ENCODE peak calls at places on chromosomes 3 and 15, in nine cellular contexts. One of them, this sample, is unnamed.
A peak's percentile ranks its signal among the peaks of the same experiment; 100 is the strongest.

GRCh38 chr3:162710332-162711112 is 1213.9 kb downstream of the OTOL1 start:
- DNase-seq in gastrocnemius medialis: no peak
- DNase-seq in left lung: no peak
- DNase-seq in body of pancreas: no peak
- DNase-seq in adrenal gland: no peak
- DNase-seq in hepatocyte: no peak
- DNase-seq in A549: no peak
- DNase-seq in mammary epithelial cell: no peak
- DNase-seq in neural progenitor cell: no peak
- DNase-seq in this sample: no peak

GRCh38 chr3:114157321-114157720 is 21.5 kb downstream of the DRD3 start:
- DNase-seq in left lung: no peak
- DNase-seq in neural progenitor cell: no peak
- DNase-seq in adrenal gland: no peak
- DNase-seq in hepatocyte: no peak
- DNase-seq in body of pancreas: no peak
- DNase-seq in A549: no peak
- DNase-seq in gastrocnemius medialis: no peak
- DNase-seq in mammary epithelial cell: no peak
- DNase-seq in this sample: no peak

GRCh38 chr3:99549918-99550603 is 88.3 kb upstream of the COL8A1 start:
- DNase-seq in A549: no peak
- DNase-seq in gastrocnemius medialis: no peak
- DNase-seq in neural progenitor cell: no peak
- DNase-seq in adrenal gland: no peak
- DNase-seq in mammary epithelial cell: peak; percentile 35
- DNase-seq in left lung: no peak
- DNase-seq in body of pancreas: no peak
- DNase-seq in hepatocyte: no peak
- DNase-seq in this sample: no peak

GRCh38 chr15:66760968-66761722 is 59.1 kb downstream of the SMAD6 start:
- DNase-seq in gastrocnemius medialis: no peak
- DNase-seq in hepatocyte: peak; percentile 53
- DNase-seq in A549: no peak
- DNase-seq in body of pancreas: no peak
- DNase-seq in neural progenitor cell: no peak
- DNase-seq in mammary epithelial cell: no peak
- DNase-seq in left lung: no peak
- DNase-seq in adrenal gland: peak; percentile 68
- DNase-seq in this sample: no peak

GRCh38 chr15:70817266-70817665 is 36.7 kb downstream of the LARP6 start:
- DNase-seq in hepatocyte: no peak
- DNase-seq in mammary epithelial cell: peak; percentile 48
- DNase-seq in body of pancreas: no peak
- DNase-seq in A549: no peak
- DNase-seq in neural progenitor cell: no peak
- DNase-seq in adrenal gland: no peak
- DNase-seq in gastrocnemius medialis: no peak
- DNase-seq in left lung: no peak
- DNase-seq in this sample: no peak

GRCh38 chr3:175885196-175885766 is 1026.1 kb downstream of the NAALADL2 start:
- DNase-seq in left lung: no peak
- DNase-seq in mammary epithelial cell: no peak
- DNase-seq in body of pancreas: peak; percentile 72
- DNase-seq in neural progenitor cell: peak; percentile 11
- DNase-seq in gastrocnemius medialis: no peak
- DNase-seq in hepatocyte: no peak
- DNase-seq in adrenal gland: no peak
- DNase-seq in A549: no peak
- DNase-seq in this sample: no peak

GRCh38 chr3:171028025-171028778 is 1.7 kb upstream of the SLC2A2 start:
- DNase-seq in hepatocyte: peak; percentile 59
- DNase-seq in mammary epithelial cell: peak; percentile 86
- DNase-seq in body of pancreas: peak; percentile 43
- DNase-seq in left lung: peak; percentile 52
- DNase-seq in adrenal gland: peak; percentile 59
- DNase-seq in gastrocnemius medialis: no peak
- DNase-seq in neural progenitor cell: peak; percentile 56
- DNase-seq in A549: no peak
- DNase-seq in this sample: peak; percentile 56

GRCh38 chr3:152825566-152825965 is 9.4 kb upstream of the P2RY1 start:
- DNase-seq in A549: no peak
- DNase-seq in body of pancreas: peak; percentile 26
- DNase-seq in gastrocnemius medialis: no peak
- DNase-seq in hepatocyte: no peak
- DNase-seq in mammary epithelial cell: no peak
- DNase-seq in neural progenitor cell: no peak
- DNase-seq in adrenal gland: no peak
- DNase-seq in left lung: no peak
- DNase-seq in this sample: no peak

GRCh38 chr3:131738095-131738494 is 235.3 kb upstream of the MRPL3 start:
- DNase-seq in body of pancreas: no peak
- DNase-seq in neural progenitor cell: no peak
- DNase-seq in adrenal gland: no peak
- DNase-seq in left lung: no peak
- DNase-seq in hepatocyte: no peak
- DNase-seq in mammary epithelial cell: no peak
- DNase-seq in A549: no peak
- DNase-seq in gastrocnemius medialis: no peak
- DNase-seq in this sample: no peak

GRCh38 chr3:61877359-61877770 is 316.0 kb downstream of the PTPRG start:
- DNase-seq in body of pancreas: no peak
- DNase-seq in left lung: no peak
- DNase-seq in neural progenitor cell: peak; percentile 64
- DNase-seq in hepatocyte: peak; percentile 29
- DNase-seq in mammary epithelial cell: no peak
- DNase-seq in adrenal gland: no peak
- DNase-seq in gastrocnemius medialis: no peak
- DNase-seq in A549: peak; percentile 3
- DNase-seq in this sample: peak; percentile 46

GRCh38 chr3:22893001-22893400 is 310.1 kb upstream of the UBE2E2 start:
- DNase-seq in mammary epithelial cell: no peak
- DNase-seq in body of pancreas: no peak
- DNase-seq in neural progenitor cell: no peak
- DNase-seq in A549: no peak
- DNase-seq in left lung: no peak
- DNase-seq in gastrocnemius medialis: no peak
- DNase-seq in adrenal gland: no peak
- DNase-seq in hepatocyte: no peak
- DNase-seq in this sample: no peak

GRCh38 chr3:22885574-22886348 is 317.4 kb upstream of the UBE2E2 start:
- DNase-seq in hepatocyte: no peak
- DNase-seq in body of pancreas: no peak
- DNase-seq in gastrocnemius medialis: no peak
- DNase-seq in left lung: no peak
- DNase-seq in mammary epithelial cell: no peak
- DNase-seq in neural progenitor cell: no peak
- DNase-seq in adrenal gland: no peak
- DNase-seq in A549: no peak
- DNase-seq in this sample: no peak

GRCh38 chr3:22886394-22886793 is 316.7 kb upstream of the UBE2E2 start:
- DNase-seq in A549: no peak
- DNase-seq in gastrocnemius medialis: peak; percentile 40
- DNase-seq in left lung: no peak
- DNase-seq in body of pancreas: no peak
- DNase-seq in adrenal gland: peak; percentile 50
- DNase-seq in neural progenitor cell: no peak
- DNase-seq in mammary epithelial cell: no peak
- DNase-seq in hepatocyte: no peak
- DNase-seq in this sample: no peak

GRCh38 chr3:22885039-22885438 is 318.1 kb upstream of the UBE2E2 start:
- DNase-seq in left lung: no peak
- DNase-seq in body of pancreas: no peak
- DNase-seq in hepatocyte: no peak
- DNase-seq in mammary epithelial cell: no peak
- DNase-seq in gastrocnemius medialis: no peak
- DNase-seq in adrenal gland: no peak
- DNase-seq in neural progenitor cell: no peak
- DNase-seq in A549: no peak
- DNase-seq in this sample: no peak

GRCh38 chr3:22887664-22888291 is 315.3 kb upstream of the UBE2E2 start:
- DNase-seq in neural progenitor cell: peak; percentile 39
- DNase-seq in gastrocnemius medialis: no peak
- DNase-seq in mammary epithelial cell: peak; percentile 8
- DNase-seq in left lung: no peak
- DNase-seq in A549: no peak
- DNase-seq in hepatocyte: peak; percentile 65
- DNase-seq in adrenal gland: peak; percentile 54
- DNase-seq in body of pancreas: no peak
- DNase-seq in this sample: peak; percentile 19
- TF ChIP-seq CTCF in neural progenitor cell: peak; percentile 72
- TF ChIP-seq CTCF in gastrocnemius medialis: peak; percentile 17
- TF ChIP-seq CTCF in mammary epithelial cell: peak; percentile 73
- TF ChIP-seq CTCF in left lung: peak; percentile 31
- TF ChIP-seq CTCF in A549: peak; percentile 55
- TF ChIP-seq CTCF in hepatocyte: peak; percentile 83
- TF ChIP-seq CTCF in adrenal gland: peak; percentile 68
- TF ChIP-seq CTCF in body of pancreas: peak; percentile 22
- TF ChIP-seq CTCF in this sample: peak; percentile 84

GRCh38 chr3:191338177-191338488 is 7.8 kb upstream of the UTS2B start:
- DNase-seq in body of pancreas: no peak
- DNase-seq in gastrocnemius medialis: no peak
- DNase-seq in neural progenitor cell: no peak
- DNase-seq in adrenal gland: no peak
- DNase-seq in hepatocyte: no peak
- DNase-seq in left lung: no peak
- DNase-seq in mammary epithelial cell: no peak
- DNase-seq in A549: no peak
- DNase-seq in this sample: no peak

GRCh38 chr3:191333481-191333880 is 3.2 kb upstream of the UTS2B start:
- DNase-seq in gastrocnemius medialis: no peak
- DNase-seq in A549: no peak
- DNase-seq in mammary epithelial cell: no peak
- DNase-seq in hepatocyte: no peak
- DNase-seq in body of pancreas: no peak
- DNase-seq in neural progenitor cell: no peak
- DNase-seq in adrenal gland: no peak
- DNase-seq in left lung: no peak
- DNase-seq in this sample: no peak

GRCh38 chr3:191339313-191339917 is 9.1 kb upstream of the UTS2B start:
- DNase-seq in hepatocyte: no peak
- DNase-seq in mammary epithelial cell: no peak
- DNase-seq in A549: no peak
- DNase-seq in neural progenitor cell: no peak
- DNase-seq in adrenal gland: no peak
- DNase-seq in left lung: no peak
- DNase-seq in body of pancreas: no peak
- DNase-seq in gastrocnemius medialis: no peak
- DNase-seq in this sample: no peak

GRCh38 chr3:191334359-191334893 is 4.1 kb upstream of the UTS2B start:
- DNase-seq in mammary epithelial cell: no peak
- DNase-seq in hepatocyte: no peak
- DNase-seq in neural progenitor cell: no peak
- DNase-seq in left lung: no peak
- DNase-seq in A549: no peak
- DNase-seq in gastrocnemius medialis: no peak
- DNase-seq in adrenal gland: no peak
- DNase-seq in body of pancreas: no peak
- DNase-seq in this sample: no peak

DNA sequence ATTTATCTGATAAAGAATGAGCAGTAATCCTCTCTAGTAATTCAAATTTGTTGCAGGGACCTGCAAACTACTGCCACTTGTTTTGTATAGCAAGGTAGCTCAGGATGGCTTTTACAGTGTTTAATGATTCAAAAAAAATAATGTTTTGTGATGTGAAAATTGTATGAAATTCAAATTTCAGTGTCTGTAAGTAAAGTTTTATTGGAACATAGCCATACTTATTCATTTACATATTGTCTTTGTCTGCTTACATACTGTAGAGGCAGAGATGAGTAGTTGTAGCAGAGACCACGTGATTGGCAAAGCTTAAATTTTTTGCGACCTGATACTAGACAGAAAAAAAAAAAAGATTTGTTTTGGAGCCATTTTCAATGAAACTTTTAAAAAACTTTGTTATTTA is 6.5 kb upstream of the UTS2B start:
- DNase-seq in gastrocnemius medialis: no peak
- DNase-seq in hepatocyte: no peak
- DNase-seq in mammary epithelial cell: no peak
- DNase-seq in body of pancreas: no peak
- DNase-seq in adrenal gland: no peak
- DNase-seq in A549: no peak
- DNase-seq in neural progenitor cell: no peak
- DNase-seq in left lung: no peak
- DNase-seq in this sample: no peak
- H3K4me3 ChIP-seq in gastrocnemius medialis: no peak overlapping the region
- H3K4me3 ChIP-seq in hepatocyte: no peak overlapping the region
- H3K4me3 ChIP-seq in mammary epithelial cell: no peak overlapping the region
- H3K4me3 ChIP-seq in body of pancreas: no peak overlapping the region
- H3K4me3 ChIP-seq in adrenal gland: no peak overlapping the region
- H3K4me3 ChIP-seq in A549: no peak overlapping the region
- H3K4me3 ChIP-seq in neural progenitor cell: no peak overlapping the region
- H3K4me3 ChIP-seq in left lung: no peak overlapping the region
- H3K4me3 ChIP-seq in this sample: no peak overlapping the region

GRCh38 chr3:55818485-55818884 is 331.4 kb upstream of the WNT5A start:
- DNase-seq in neural progenitor cell: peak; percentile 24
- DNase-seq in mammary epithelial cell: no peak
- DNase-seq in adrenal gland: no peak
- DNase-seq in body of pancreas: no peak
- DNase-seq in hepatocyte: no peak
- DNase-seq in gastrocnemius medialis: no peak
- DNase-seq in A549: no peak
- DNase-seq in left lung: no peak
- DNase-seq in this sample: no peak
- TF ChIP-seq CTCF in neural progenitor cell: peak; percentile 37
- TF ChIP-seq CTCF in mammary epithelial cell: peak; percentile 3
- TF ChIP-seq CTCF in adrenal gland: no peak
- TF ChIP-seq CTCF in body of pancreas: no peak
- TF ChIP-seq CTCF in hepatocyte: no peak
- TF ChIP-seq CTCF in gastrocnemius medialis: no peak
- TF ChIP-seq CTCF in A549: no peak
- TF ChIP-seq CTCF in left lung: no peak
- TF ChIP-seq CTCF in this sample: peak; percentile 23

GRCh38 chr3:78875851-78876250 is 891.9 kb downstream of the ROBO1 start:
- DNase-seq in neural progenitor cell: no peak
- DNase-seq in A549: no peak
- DNase-seq in mammary epithelial cell: peak; percentile 47
- DNase-seq in body of pancreas: no peak
- DNase-seq in adrenal gland: no peak
- DNase-seq in hepatocyte: no peak
- DNase-seq in left lung: no peak
- DNase-seq in gastrocnemius medialis: no peak
- DNase-seq in this sample: no peak

GRCh38 chr3:78878789-78879515 is 888.8 kb downstream of the ROBO1 start:
- DNase-seq in body of pancreas: no peak
- DNase-seq in neural progenitor cell: no peak
- DNase-seq in mammary epithelial cell: no peak
- DNase-seq in adrenal gland: no peak
- DNase-seq in gastrocnemius medialis: no peak
- DNase-seq in hepatocyte: no peak
- DNase-seq in left lung: no peak
- DNase-seq in A549: no peak
- DNase-seq in this sample: no peak

GRCh38 chr3:78880588-78881461 is 887.0 kb downstream of the ROBO1 start:
- DNase-seq in gastrocnemius medialis: no peak
- DNase-seq in adrenal gland: no peak
- DNase-seq in A549: no peak
- DNase-seq in hepatocyte: no peak
- DNase-seq in left lung: no peak
- DNase-seq in neural progenitor cell: no peak
- DNase-seq in body of pancreas: no peak
- DNase-seq in mammary epithelial cell: no peak
- DNase-seq in this sample: no peak

GRCh38 chr3:78878011-78878410 is 889.8 kb downstream of the ROBO1 start:
- DNase-seq in adrenal gland: no peak
- DNase-seq in neural progenitor cell: no peak
- DNase-seq in body of pancreas: no peak
- DNase-seq in mammary epithelial cell: no peak
- DNase-seq in hepatocyte: no peak
- DNase-seq in left lung: no peak
- DNase-seq in gastrocnemius medialis: no peak
- DNase-seq in A549: no peak
- DNase-seq in this sample: no peak

GRCh38 chr3:78879516-78879860 is 888.3 kb downstream of the ROBO1 start:
- DNase-seq in adrenal gland: no peak
- DNase-seq in left lung: no peak
- DNase-seq in body of pancreas: no peak
- DNase-seq in mammary epithelial cell: no peak
- DNase-seq in A549: no peak
- DNase-seq in gastrocnemius medialis: no peak
- DNase-seq in neural progenitor cell: peak; percentile 22
- DNase-seq in hepatocyte: no peak
- DNase-seq in this sample: no peak
- H3K4me3 ChIP-seq in adrenal gland: no peak overlapping the region
- H3K4me3 ChIP-seq in left lung: no peak overlapping the region
- H3K4me3 ChIP-seq in body of pancreas: no peak overlapping the region
- H3K4me3 ChIP-seq in mammary epithelial cell: no peak overlapping the region
- H3K4me3 ChIP-seq in A549: no peak overlapping the region
- H3K4me3 ChIP-seq in gastrocnemius medialis: no peak overlapping the region
- H3K4me3 ChIP-seq in neural progenitor cell: no peak overlapping the region
- H3K4me3 ChIP-seq in hepatocyte: no peak overlapping the region
- H3K4me3 ChIP-seq in this sample: no peak overlapping the region